ENCODE peak calls at places on chromosome 21, in four cellular contexts. One of them, this sample, is unnamed. For H3K9me2, the result is how much of the 10 kb centered on the place peaks cover.

GRCh38 chr21:25421327-25422028 is 185.8 kb downstream of the MRPL39 start:
- DNase-seq in HCT116: no peak
- DNase-seq in MM.1S: peak
- DNase-seq in GM23338: peak
- DNase-seq in this sample: peak

GRCh38 chr21:23887709-23888303 is 1719.5 kb downstream of the MRPL39 start:
- DNase-seq in HCT116: no peak
- DNase-seq in MM.1S: peak
- DNase-seq in GM23338: no peak
- DNase-seq in this sample: no peak

GRCh38 chr21:25127007-25127406 is 480.3 kb downstream of the MRPL39 start:
- DNase-seq in HCT116: no peak
- DNase-seq in MM.1S: no peak
- DNase-seq in GM23338: no peak
- DNase-seq in this sample: no peak

GRCh38 chr21:38853421-38853919 is 47.7 kb downstream of the ETS2 start:
- DNase-seq in HCT116: peak
- DNase-seq in MM.1S: no peak
- DNase-seq in GM23338: no peak
- DNase-seq in this sample: peak

GRCh38 chr21:35046880-35047229 is 2.2 kb downstream of the RUNX1 start:
- DNase-seq in HCT116: no peak
- DNase-seq in MM.1S: no peak
- DNase-seq in GM23338: no peak
- DNase-seq in this sample: no peak

GRCh38 chr21:45846373-45847160 is 135.0 kb upstream of the COL6A1 start:
- DNase-seq in HCT116: no peak
- DNase-seq in MM.1S: no peak
- DNase-seq in GM23338: no peak
- DNase-seq in this sample: no peak

GRCh38 chr21:42461185-42461520 is 34.9 kb downstream of the RSPH1 start:
- DNase-seq in HCT116: no peak
- DNase-seq in MM.1S: no peak
- DNase-seq in GM23338: no peak
- DNase-seq in this sample: no peak

GRCh38 chr21:26572668-26573381 is at the start of gene CYYR1:
- DNase-seq in HCT116: no peak
- DNase-seq in MM.1S: no peak
- DNase-seq in GM23338: peak
- DNase-seq in this sample: no peak

GRCh38 chr21:37861561-37861960 is 54.7 kb downstream of the KCNJ6 start:
- DNase-seq in HCT116: no peak
- DNase-seq in MM.1S: no peak
- DNase-seq in GM23338: no peak
- DNase-seq in this sample: no peak

GRCh38 chr21:33959680-33960079 is 44.1 kb upstream of the ATP5PO start:
- DNase-seq in HCT116: no peak
- DNase-seq in MM.1S: no peak
- DNase-seq in GM23338: no peak
- DNase-seq in this sample: no peak

GRCh38 chr21:42466700-42467612 is 29.1 kb downstream of the RSPH1 start:
- DNase-seq in HCT116: peak
- DNase-seq in MM.1S: peak
- DNase-seq in GM23338: peak
- DNase-seq in this sample: peak

GRCh38 chr21:42021751-42022430 is 11.7 kb upstream of the ZBTB21 start:
- DNase-seq in HCT116: no peak
- DNase-seq in MM.1S: no peak
- DNase-seq in GM23338: peak
- DNase-seq in this sample: no peak

GRCh38 chr21:26405071-26405470 is 168.0 kb downstream of the CYYR1 start:
- DNase-seq in HCT116: no peak
- DNase-seq in MM.1S: no peak
- DNase-seq in GM23338: peak
- DNase-seq in this sample: peak

GRCh38 chr21:32196001-32196400 is 82.8 kb downstream of the MIS18A start:
- DNase-seq in HCT116: no peak
- DNase-seq in MM.1S: no peak
- DNase-seq in GM23338: no peak
- DNase-seq in this sample: no peak

GRCh38 chr21:32192291-32192690 is 86.6 kb downstream of the MIS18A start:
- DNase-seq in HCT116: no peak
- DNase-seq in MM.1S: no peak
- DNase-seq in GM23338: no peak
- DNase-seq in this sample: no peak

GRCh38 chr21:32190491-32191144 is 88.2 kb downstream of the MIS18A start:
- DNase-seq in HCT116: no peak
- DNase-seq in MM.1S: peak
- DNase-seq in GM23338: no peak
- DNase-seq in this sample: no peak

GRCh38 chr21:32189688-32190483 is 89.0 kb downstream of the MIS18A start:
- DNase-seq in HCT116: no peak
- DNase-seq in MM.1S: no peak
- DNase-seq in GM23338: no peak
- DNase-seq in this sample: no peak

DNA sequence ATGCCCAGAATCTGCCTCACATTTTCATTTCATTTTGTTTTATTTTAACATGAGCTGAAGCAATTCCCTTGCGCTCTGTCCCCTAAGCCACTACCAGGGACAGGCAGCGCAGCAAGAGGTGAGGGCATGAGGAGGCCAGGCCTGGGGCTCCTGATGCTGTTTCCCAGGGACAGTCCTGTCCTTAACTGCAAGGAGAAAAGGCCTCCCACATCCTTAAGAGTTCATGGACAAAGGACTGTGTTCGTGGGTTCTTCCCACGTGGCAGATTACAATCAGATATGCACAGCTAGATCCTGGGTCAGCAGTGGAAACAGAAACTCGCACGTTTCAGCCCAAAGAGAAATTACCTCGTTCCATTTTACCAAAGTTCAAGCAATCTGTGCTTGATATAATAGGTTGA is 85.8 kb downstream of the MIS18A start:
- DNase-seq in HCT116: no peak
- DNase-seq in MM.1S: no peak
- DNase-seq in GM23338: no peak
- DNase-seq in this sample: no peak
- H3K9me2 ChIP-seq in HCT116: under half
- H3K9me2 ChIP-seq in MM.1S: under half
- H3K9me2 ChIP-seq in GM23338: under half
- H3K9me2 ChIP-seq in this sample: under half

GRCh38 chr21:17455451-17455850 is 57.4 kb upstream of the CXADR start:
- DNase-seq in HCT116: no peak
- DNase-seq in MM.1S: no peak
- DNase-seq in GM23338: no peak
- DNase-seq in this sample: no peak
- TF ChIP-seq EZH2 in HCT116: no peak
- TF ChIP-seq EZH2 in MM.1S: no peak
- TF ChIP-seq EZH2 in GM23338: no peak
- TF ChIP-seq EZH2 in this sample: no peak

GRCh38 chr21:40658237-40658636 is 188.7 kb downstream of the DSCAM start:
- DNase-seq in HCT116: no peak
- DNase-seq in MM.1S: no peak
- DNase-seq in GM23338: no peak
- DNase-seq in this sample: no peak

GRCh38 chr21:40652436-40652835 is 194.5 kb downstream of the DSCAM start:
- DNase-seq in HCT116: no peak
- DNase-seq in MM.1S: no peak
- DNase-seq in GM23338: no peak
- DNase-seq in this sample: no peak
- H3K9me2 ChIP-seq in HCT116: under half
- H3K9me2 ChIP-seq in MM.1S: under half
- H3K9me2 ChIP-seq in GM23338: under half
- H3K9me2 ChIP-seq in this sample: under half

DNA sequence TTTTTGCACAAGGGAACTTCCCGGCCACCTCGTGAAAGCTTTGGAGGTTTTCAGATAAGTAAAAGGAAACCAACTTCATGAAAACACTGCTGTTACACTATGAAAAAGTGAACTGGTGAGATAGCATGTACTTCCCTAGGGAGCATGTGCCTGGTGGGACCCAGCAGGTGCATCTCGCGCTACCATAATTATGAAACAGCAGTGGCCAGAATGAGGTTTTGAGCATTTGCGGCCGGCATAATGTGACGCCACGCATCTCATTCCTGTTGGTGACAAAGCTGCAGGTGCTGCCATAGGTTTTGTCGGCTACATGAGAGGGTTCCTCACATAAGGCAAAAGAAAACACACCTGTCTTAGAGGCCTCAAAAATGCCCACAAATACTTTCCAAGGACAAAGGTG is 1.7 kb downstream of the KRTAP10-3 start:
- DNase-seq in HCT116: no peak
- DNase-seq in MM.1S: no peak
- DNase-seq in GM23338: no peak
- DNase-seq in this sample: no peak
- TF ChIP-seq EZH2 in HCT116: no peak
- TF ChIP-seq EZH2 in MM.1S: peak
- TF ChIP-seq EZH2 in GM23338: no peak
- TF ChIP-seq EZH2 in this sample: no peak

GRCh38 chr21:9737871-9738520 is 783.4 kb upstream of the TPTE start:
- DNase-seq in HCT116: no peak
- DNase-seq in MM.1S: no peak
- DNase-seq in GM23338: no peak
- DNase-seq in this sample: peak
- H3K9me2 ChIP-seq in HCT116: under half
- H3K9me2 ChIP-seq in MM.1S: under half
- H3K9me2 ChIP-seq in GM23338: under half
- H3K9me2 ChIP-seq in this sample: under half

DNA sequence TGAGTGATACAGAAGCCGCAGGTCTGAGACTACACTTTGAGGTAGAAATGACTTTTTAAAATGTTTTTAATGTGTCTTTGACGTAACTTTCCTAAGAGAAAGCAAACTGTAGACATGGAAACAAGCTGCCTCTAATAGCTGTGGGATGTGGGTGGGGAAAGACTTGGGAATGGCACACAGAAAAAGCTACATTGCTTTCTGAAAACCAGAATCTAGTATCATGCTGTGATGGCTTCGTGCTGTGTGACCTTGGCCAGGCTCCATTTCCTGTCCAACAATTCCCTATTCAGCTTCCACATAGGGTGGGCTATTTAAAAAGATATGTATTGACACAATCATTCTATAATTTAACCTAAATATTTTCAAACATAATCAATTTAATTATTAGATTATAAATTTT is 909.1 kb downstream of the NCAM2 start:
- DNase-seq in HCT116: no peak
- DNase-seq in MM.1S: no peak
- DNase-seq in GM23338: no peak
- DNase-seq in this sample: no peak
- TF ChIP-seq EZH2 in HCT116: no peak
- TF ChIP-seq EZH2 in MM.1S: no peak
- TF ChIP-seq EZH2 in GM23338: no peak
- TF ChIP-seq EZH2 in this sample: no peak

GRCh38 chr21:32717851-32718316 is 9.9 kb downstream of the SYNJ1 start:
- DNase-seq in HCT116: no peak
- DNase-seq in MM.1S: no peak
- DNase-seq in GM23338: no peak
- DNase-seq in this sample: no peak
- H3K9me2 ChIP-seq in HCT116: under half
- H3K9me2 ChIP-seq in MM.1S: under half
- H3K9me2 ChIP-seq in GM23338: under half
- H3K9me2 ChIP-seq in this sample: under half

DNA sequence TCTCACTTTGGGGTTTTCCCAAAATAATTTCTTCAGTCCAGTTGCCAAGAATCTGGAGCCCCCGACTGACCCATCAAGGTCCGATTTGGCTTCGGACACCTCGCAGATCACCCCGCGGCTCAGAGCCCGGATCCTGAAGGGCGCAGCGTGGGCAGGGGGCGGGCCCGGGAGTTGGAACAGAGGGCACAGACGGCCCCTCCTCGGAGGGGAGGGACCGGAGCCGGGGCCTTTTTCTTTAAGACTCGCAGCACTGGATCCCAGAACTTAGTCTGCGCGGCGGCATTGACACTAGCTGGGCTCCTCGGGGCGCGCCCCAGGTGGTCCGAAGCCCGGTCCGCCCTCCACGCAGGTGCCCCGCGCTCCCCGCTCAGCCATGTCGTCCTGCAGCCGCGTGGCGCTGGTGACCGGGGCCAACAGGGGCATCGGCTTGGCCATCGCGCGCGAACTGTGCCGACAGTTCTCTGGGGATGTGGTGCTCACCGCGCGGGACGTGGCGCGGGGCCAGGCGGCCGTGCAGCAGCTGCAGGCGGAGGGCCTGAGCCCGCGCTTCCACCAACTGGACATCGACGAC is at the start of gene CBR3:
- DNase-seq in HCT116: no peak
- DNase-seq in MM.1S: peak
- DNase-seq in GM23338: peak
- DNase-seq in this sample: peak
- TF ChIP-seq EZH2 in HCT116: no peak
- TF ChIP-seq EZH2 in MM.1S: no peak
- TF ChIP-seq EZH2 in GM23338: peak
- TF ChIP-seq EZH2 in this sample: no peak

This sample was measured in PC-3.